ENCODE peak calls at places on chromosomes 6 and 20, in five cellular contexts. C is fibroblast of the aortic adventitia, S is iris pigment epithelial cell, G is Right ventricle myocardium superior, I is ureter. N is an unnamed sample.

GRCh38 chr6:27238010-27238983 is 9.2 kb upstream of the PRSS16 start:
- DNase-seq in G (no peak), C (peak), S (peak), I (no peak), N (peak)

GRCh38 chr6:111601875-111602274 is 3.8 kb downstream of the TRAF3IP2 start:
- DNase-seq in C (peak), I (no peak), G (no peak), S (peak), N (peak)

GRCh38 chr6:39733704-39734103 is 8.5 kb upstream of the KIF6 start:
- DNase-seq in C (no peak), I (no peak), G (no peak), S (no peak), N (no peak)

GRCh38 chr6:110178626-110179405 is 654 bp downstream of the WASF1 start:
- DNase-seq in I (peak), C (peak), G (peak), S (peak), N (peak)

GRCh38 chr6:21887301-21888185 is 294.0 kb downstream of the SOX4 start:
- DNase-seq in S (peak), C (peak), G (peak), I (no peak), N (peak)

GRCh38 chr6:95321106-95321505 is 256.2 kb upstream of the MANEA start:
- DNase-seq in C (no peak), S (peak), G (no peak), I (no peak), N (no peak)

GRCh38 chr6:105798057-105798456 is 288.1 kb upstream of the PRDM1 start:
- DNase-seq in G (peak), C (peak), I (no peak), S (peak), N (no peak)

GRCh38 chr20:46800405-46800804 is 91.0 kb downstream of the SLC2A10 start:
- DNase-seq in I (no peak), S (no peak), G (no peak), C (no peak), N (no peak)

GRCh38 chr6:105045546-105045945 is 88.6 kb downstream of the LIN28B start:
- DNase-seq in G (no peak), C (peak), S (peak), I (no peak), N (peak)

GRCh38 chr6:2920671-2921112 is 17.6 kb upstream of the SERPINB9 start:
- DNase-seq in G (no peak), I (no peak), C (no peak), S (no peak), N (no peak)

GRCh38 chr20:40949346-40949745 is 79.3 kb upstream of the TOP1 start:
- DNase-seq in I (no peak), C (no peak), S (no peak), G (no peak), N (no peak)

GRCh38 chr6:34543421-34543820 is 12.7 kb downstream of the SPDEF start:
- DNase-seq in I (no peak), G (no peak), C (peak), S (peak), N (peak)

GRCh38 chr20:49675368-49676151 is 38.1 kb downstream of the B4GALT5 start:
- DNase-seq in S (peak), G (no peak), I (no peak), C (no peak), N (no peak)

GRCh38 chr6:93727447-93727846 is 308.1 kb upstream of the EPHA7 start:
- DNase-seq in C (no peak), I (no peak), G (no peak), S (no peak), N (no peak)

GRCh38 chr6:130306377-130306776 is 59.4 kb upstream of the TMEM200A start:
- DNase-seq in C (no peak), G (no peak), S (peak), I (no peak), N (no peak)

GRCh38 chr20:46199198-46199597 is 81.1 kb downstream of the CD40 start:
- DNase-seq in G (no peak), I (no peak), C (no peak), S (no peak), N (no peak)

GRCh38 chr20:35883341-35883777 is 70.9 kb downstream of the SCAND1 start:
- DNase-seq in S (no peak), G (no peak), C (no peak), I (no peak), N (no peak)

GRCh38 chr6:53752856-53753255 is 41.9 kb upstream of the LRRC1 start:
- DNase-seq in I (no peak), G (no peak), C (peak), S (peak), N (peak)

GRCh38 chr6:145006914-145007313 is 721.8 kb downstream of the UTRN start:
- DNase-seq in I (no peak), C (no peak), G (no peak), S (no peak), N (no peak)

GRCh38 chr6:53408826-53409225 is 60.1 kb upstream of the ELOVL5 start:
- DNase-seq in S (no peak), G (no peak), C (no peak), I (no peak), N (no peak)

GRCh38 chr6:107690864-107691661 is 133.1 kb downstream of the SCML4 start:
- DNase-seq in S (peak), C (peak), I (no peak), G (no peak), N (no peak)